ENCODE peak calls at places on chromosome 4, in six cellular contexts. V is IMR-90, U is dorsolateral prefrontal cortex, T is upper lobe of left lung, H is ovary, D is sigmoid colon. S is an unnamed sample.

GRCh38 chr4:73770917-73771316 is 30.5 kb downstream of the CXCL8 start:
- DNase-seq in T (no peak), H (no peak), V (no peak), U (no peak), D (no peak), S (no peak)

GRCh38 chr4:107578321-107578720 is 141.7 kb downstream of the PAPSS1 start:
- DNase-seq in D (no peak), V (peak; percentile 59), T (no peak), U (no peak), H (no peak), S (no peak)

GRCh38 chr4:126740687-126741086 is 892.1 kb upstream of the INTU start:
- DNase-seq in V (no peak), H (no peak), T (no peak), U (no peak), D (no peak), S (no peak)

GRCh38 chr4:123587983-123588494 is 191.4 kb downstream of the SPRY1 start:
- DNase-seq in U (no peak), H (peak; percentile 29), D (peak; percentile 84), V (peak; percentile 93), T (peak; percentile 30), S (no peak)

GRCh38 chr4:61152433-61152832 is 47.7 kb upstream of the ADGRL3 start:
- DNase-seq in V (no peak), D (no peak), U (no peak), H (no peak), T (no peak), S (no peak)

GRCh38 chr4:4942658-4943057 is 76.6 kb downstream of the CYTL1 start:
- DNase-seq in T (no peak), V (no peak), U (no peak), D (no peak), H (no peak), S (peak; percentile 9)

GRCh38 chr4:3657917-3658913 is 108.0 kb upstream of the ADRA2C start:
- DNase-seq in T (no peak), U (no peak), D (no peak), H (peak; percentile 35), V (peak; percentile 90), S (no peak)

GRCh38 chr4:154399259-154399974 is 92.2 kb downstream of the DCHS2 start:
- DNase-seq in H (no peak), V (peak; percentile 8), T (no peak), D (no peak), U (no peak), S (no peak)

GRCh38 chr4:153151535-153152452 is 52.4 kb upstream of the TRIM2 start:
- DNase-seq in T (peak; percentile 85), D (peak; percentile 67), H (peak; percentile 49), U (peak; percentile 82), V (peak; percentile 28), S (no peak)

GRCh38 chr4:182555997-182556418 is 312.8 kb downstream of the TENM3 start:
- DNase-seq in H (no peak), D (no peak), T (no peak), U (no peak), V (peak; percentile 91), S (no peak)

GRCh38 chr4:48813984-48814383 is 16.9 kb upstream of the OCIAD1 start:
- DNase-seq in U (no peak), H (no peak), D (no peak), V (no peak), T (no peak), S (no peak)

GRCh38 chr4:109989618-109990017 is 76.9 kb downstream of the EGF start:
- DNase-seq in U (no peak), T (no peak), H (no peak), V (no peak), D (no peak), S (no peak)

GRCh38 chr4:67565284-67565683 is 6.8 kb downstream of the STAP1 start:
- DNase-seq in H (no peak), V (peak; percentile 22), D (no peak), U (no peak), T (no peak), S (no peak)

GRCh38 chr4:101230806-101231426 is 116.4 kb downstream of the PPP3CA start:
- DNase-seq in U (no peak), H (no peak), T (no peak), V (peak; percentile 5), D (no peak), S (no peak)

GRCh38 chr4:106305435-106306055 is 10.5 kb downstream of the TBCK start:
- DNase-seq in D (no peak), T (no peak), H (no peak), U (no peak), V (no peak), S (no peak)

GRCh38 chr4:1369091-1369450 is 22.1 kb downstream of the UVSSA start:
- DNase-seq in D (peak; percentile 49), T (no peak), H (no peak), U (peak; percentile 1), V (no peak), S (no peak)

GRCh38 chr4:101277661-101278060 is 69.7 kb downstream of the PPP3CA start:
- DNase-seq in D (no peak), V (peak; percentile 81), U (no peak), H (no peak), T (no peak), S (no peak)

GRCh38 chr4:92232566-92232965 is 71.2 kb upstream of the GRID2 start:
- DNase-seq in H (no peak), D (no peak), U (no peak), T (no peak), V (peak; percentile 22), S (no peak)

GRCh38 chr4:162682651-162683050 is 484.0 kb downstream of the NAF1 start:
- DNase-seq in U (no peak), D (no peak), T (no peak), H (no peak), V (no peak), S (no peak)

GRCh38 chr4:139975830-139976272 is 178.1 kb downstream of the MAML3 start:
- DNase-seq in U (no peak), V (peak; percentile 56), H (peak; percentile 59), T (peak; percentile 60), D (no peak), S (no peak)

GRCh38 chr4:7214359-7214758 is 22.0 kb downstream of the SORCS2 start:
- DNase-seq in D (no peak), V (no peak), H (no peak), U (no peak), T (no peak), S (no peak)

GRCh38 chr4:184988611-184989010 is 29.7 kb upstream of the HELT start:
- DNase-seq in H (no peak), U (no peak), D (no peak), V (no peak), T (no peak), S (no peak)

GRCh38 chr4:169800541-169800940 is 42.8 kb upstream of the HPF1 start:
- DNase-seq in V (no peak), D (no peak), U (no peak), T (no peak), H (no peak), S (no peak)

GRCh38 chr4:8594097-8595038 is 1.8 kb downstream of the CPZ start:
- DNase-seq in D (no peak), U (peak; percentile 20), H (peak; percentile 85), V (peak; percentile 72), T (peak; percentile 39), S (no peak)

GRCh38 chr4:110005461-110006056 is 92.9 kb downstream of the EGF start:
- DNase-seq in D (no peak), T (no peak), U (no peak), H (no peak), V (peak; percentile 78), S (no peak)

GRCh38 chr4:56342746-56343145 is 44.5 kb downstream of the AASDH start:
- DNase-seq in V (no peak), T (no peak), U (no peak), D (no peak), H (no peak), S (no peak)

GRCh38 chr4:153622093-153622492 is 62.0 kb upstream of the TLR2 start:
- DNase-seq in T (no peak), D (no peak), U (no peak), H (no peak), V (no peak), S (no peak)

GRCh38 chr4:10007772-10008171 is 13.5 kb downstream of the SLC2A9 start:
- DNase-seq in H (no peak), D (no peak), U (no peak), V (no peak), T (no peak), S (no peak)

GRCh38 chr4:10006236-10006603 is 15.1 kb downstream of the SLC2A9 start:
- DNase-seq in H (peak; percentile 27), V (no peak), U (no peak), T (peak; percentile 86), D (peak; percentile 69), S (no peak)

GRCh38 chr4:10006604-10007435 is 14.5 kb downstream of the SLC2A9 start:
- DNase-seq in D (no peak), T (peak; percentile 81), U (no peak), H (peak; percentile 16), V (no peak), S (no peak)

GRCh38 chr4:10008208-10009005 is 12.9 kb downstream of the SLC2A9 start:
- DNase-seq in H (peak; percentile 19), T (no peak), U (no peak), V (peak; percentile 45), D (no peak), S (no peak)

DNA sequence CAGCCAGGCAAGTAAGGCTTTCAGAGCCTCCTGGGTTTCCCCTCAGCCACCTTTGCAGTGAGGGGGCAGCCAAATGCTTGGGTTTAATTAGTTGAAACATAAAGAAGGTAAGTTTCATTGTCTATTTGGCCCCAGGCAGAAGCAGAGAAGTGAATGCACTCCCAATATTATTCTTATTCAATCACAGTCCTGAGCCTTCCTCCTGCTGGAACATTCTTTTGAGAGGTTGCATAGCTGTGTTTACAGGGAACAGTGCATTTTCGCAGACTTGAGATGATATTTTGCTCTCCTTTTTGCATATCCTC is 13.9 kb downstream of the SLC2A9 start:
- DNase-seq in T (no peak), U (no peak), D (no peak), H (no peak), V (no peak), S (no peak)
- H3K4me3 ChIP-seq in T (no peak overlapping the region), U (no peak overlapping the region), D (no peak overlapping the region), H (no peak overlapping the region), V (no peak overlapping the region), S (no peak overlapping the region)

DNA sequence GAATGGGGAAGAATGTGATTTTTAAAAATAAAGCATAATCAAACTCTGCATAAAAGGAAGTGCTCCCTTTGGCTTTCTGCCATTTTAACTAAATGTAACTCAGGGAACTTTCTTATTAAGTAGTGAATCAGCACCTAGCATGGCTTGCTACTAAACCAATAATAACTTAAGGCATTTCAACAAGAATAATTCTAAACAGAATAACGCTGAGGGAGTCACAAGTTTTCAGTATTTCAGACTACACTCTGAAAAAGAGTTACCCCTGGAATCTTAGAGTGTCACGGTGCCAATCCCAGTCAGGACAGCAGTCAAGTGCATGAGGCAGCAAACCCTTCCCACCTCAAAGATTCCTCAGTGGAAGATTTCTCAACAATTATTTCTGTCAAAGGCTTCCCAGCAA is 97.2 kb upstream of the MYOZ2 start:
- DNase-seq in U (no peak), T (no peak), D (no peak), V (peak; percentile 40), H (no peak), S (no peak)
- H3K27ac ChIP-seq in U (peak overlapping the region; percentile 10), T (no peak overlapping the region), D (peak overlapping the region; percentile 95), V (peak overlapping the region; percentile 15), H (peak overlapping the region; percentile 4), S (peak overlapping the region; percentile 44)

GRCh38 chr4:15809058-15809457 is 30.9 kb downstream of the CD38 start:
- DNase-seq in T (no peak), H (no peak), U (no peak), V (no peak), D (no peak), S (no peak)
- H3K4me3 ChIP-seq in T (no peak overlapping the region), H (no peak overlapping the region), U (no peak overlapping the region), V (no peak overlapping the region), D (no peak overlapping the region), S (no peak overlapping the region)

GRCh38 chr4:156472624-156473023 is 499.0 kb downstream of the PDGFC start:
- DNase-seq in H (no peak), V (no peak), D (no peak), T (no peak), U (no peak), S (no peak)
- H3K27ac ChIP-seq in H (no peak overlapping the region), V (no peak overlapping the region), D (no peak overlapping the region), T (no peak overlapping the region), U (no peak overlapping the region), S (no peak overlapping the region)

S was measured in vagina.